ENCODE peak calls at places on chromosomes 7 and 10, in six cellular contexts. C is HL-60; Z is MCF 10A; R is T-helper 2 cell treated with Interferon-gamma antibody and Interleukin-4, amounts not matched to agents 5 μg/mL and 100 μg/mL, for 36 hours; D is activated CD4-positive, alpha-beta T cell treated with anti-CD3 and anti-CD28 coated beads, Interleukin-2, amount 10 ng/mL, durations not matched to agents 24 days and 14 days; M is right lobe of liver. B is an unnamed sample.

GRCh38 chr7:133054167-133054840 is 27.6 kb downstream of the CHCHD3 start:
- DNase-seq in C (peak), Z (peak), R (no peak), D (no peak), M (no peak), B (no peak)

GRCh38 chr7:10181996-10182395 is 791.7 kb upstream of the PHF14 start:
- DNase-seq in C (no peak), Z (no peak), R (no peak), D (no peak), M (no peak), B (no peak)

GRCh38 chr10:72088879-72089585 is 681 bp upstream of the SPOCK2 start:
- DNase-seq in C (peak), Z (no peak), R (peak), D (peak), M (no peak), B (peak)

GRCh38 chr10:96352587-96352986 is 6.2 kb downstream of the OPALIN start:
- DNase-seq in C (no peak), Z (no peak), R (no peak), D (no peak), M (no peak), B (no peak)

GRCh38 chr10:49268185-49268584 is 30.8 kb upstream of the C10orf71 start:
- DNase-seq in C (no peak), Z (no peak), R (no peak), D (no peak), M (no peak), B (no peak)

GRCh38 chr7:129805086-129805719 is 147.6 kb downstream of the UBE2H start:
- DNase-seq in C (no peak), Z (no peak), R (no peak), D (no peak), M (no peak), B (no peak)

GRCh38 chr7:23072916-23073315 is 32.7 kb upstream of the KLHL7 start:
- DNase-seq in C (no peak), Z (no peak), R (no peak), D (no peak), M (no peak), B (no peak)

GRCh38 chr7:129644634-129645230 is 33.2 kb downstream of the NRF1 start:
- DNase-seq in C (peak), Z (peak), R (no peak), D (no peak), M (no peak), B (peak)

GRCh38 chr7:140074780-140075179 is 12.0 kb upstream of the PARP12 start:
- DNase-seq in C (no peak), Z (no peak), R (no peak), D (no peak), M (no peak), B (no peak)

GRCh38 chr10:101231092-101231491 is 1.8 kb upstream of the LBX1 start:
- DNase-seq in C (no peak), Z (no peak), R (no peak), D (no peak), M (no peak), B (no peak)

GRCh38 chr10:125161570-125162139 is 1.3 kb upstream of the CTBP2 start:
- DNase-seq in C (no peak), Z (no peak), R (no peak), D (no peak), M (no peak), B (no peak)

GRCh38 chr10:106338486-106338885 is 826.0 kb downstream of the SORCS1 start:
- DNase-seq in C (no peak), Z (no peak), R (no peak), D (no peak), M (no peak), B (no peak)

GRCh38 chr7:131745645-131746248 is 189.3 kb upstream of the PODXL start:
- DNase-seq in C (no peak), Z (peak), R (no peak), D (peak), M (no peak), B (no peak)

GRCh38 chr10:79178614-79179403 is 110.0 kb downstream of the ZMIZ1 start:
- DNase-seq in C (no peak), Z (no peak), R (no peak), D (no peak), M (no peak), B (peak)

GRCh38 chr10:58608356-58608755 is 95.7 kb downstream of the BICC1 start:
- DNase-seq in C (no peak), Z (no peak), R (no peak), D (no peak), M (no peak), B (no peak)

GRCh38 chr10:18582803-18583202 is 68.6 kb downstream of the NSUN6 start:
- DNase-seq in C (peak), Z (no peak), R (peak), D (peak), M (no peak), B (peak)

GRCh38 chr7:90288154-90288553 is 33.0 kb downstream of the FAM237B start:
- DNase-seq in C (no peak), Z (no peak), R (no peak), D (no peak), M (no peak), B (no peak)

GRCh38 chr10:5447611-5448071 is 35.3 kb downstream of the NET1 start:
- DNase-seq in C (no peak), Z (no peak), R (peak), D (peak), M (no peak), B (no peak)

GRCh38 chr7:116687801-116688201 is 15.8 kb downstream of the MET start:
- DNase-seq in C (no peak), Z (peak), R (no peak), D (no peak), M (no peak), B (no peak)

GRCh38 chr7:156497776-156498509 is 142.6 kb upstream of the RNF32 start:
- DNase-seq in C (no peak), Z (no peak), R (no peak), D (no peak), M (no peak), B (no peak)

GRCh38 chr10:126917975-126918908 is 13.0 kb downstream of the DOCK1 start:
- DNase-seq in C (no peak), Z (no peak), R (no peak), D (no peak), M (peak), B (no peak)

GRCh38 chr7:129069021-129069420 is 14.1 kb upstream of the TNPO3 start:
- DNase-seq in C (peak), Z (no peak), R (no peak), D (no peak), M (no peak), B (peak)

GRCh38 chr10:120394446-120394845 is 62.6 kb upstream of the PLPP4 start:
- DNase-seq in C (no peak), Z (peak), R (no peak), D (no peak), M (no peak), B (no peak)

GRCh38 chr7:33624172-33624571 is 281.2 kb upstream of the BMPER start:
- DNase-seq in C (no peak), Z (no peak), R (no peak), D (no peak), M (no peak), B (no peak)

GRCh38 chr7:3880221-3880935 is 579.3 kb downstream of the SDK1 start:
- DNase-seq in C (no peak), Z (peak), R (no peak), D (no peak), M (no peak), B (no peak)

GRCh38 chr10:48523820-48524758 is 80.8 kb downstream of the ARHGAP22 start:
- DNase-seq in C (peak), Z (no peak), R (no peak), D (no peak), M (peak), B (no peak)

B was measured in GF-D8.